ENCODE peak calls at places on chromosome 6, in five cellular contexts. P is left lung, G is gastrocnemius medialis, F is heart left ventricle, K is IMR-90. L is an unnamed sample.

GRCh38 chr6:149484733-149485700 is at the start of gene ZC3H12D:
- DNase-seq in P (peak), G (peak), F (peak), K (peak), L (no peak)

GRCh38 chr6:137115653-137116052 is 57.8 kb downstream of the IL22RA2 start:
- DNase-seq in P (no peak), G (no peak), F (no peak), K (no peak), L (no peak)

GRCh38 chr6:49982046-49982445 is 12.6 kb upstream of the DEFB113 start:
- DNase-seq in P (no peak), G (no peak), F (no peak), K (no peak), L (no peak)

GRCh38 chr6:105972440-105972839 is 113.7 kb upstream of the PRDM1 start:
- DNase-seq in P (no peak), G (no peak), F (no peak), K (no peak), L (no peak)

GRCh38 chr6:102799051-102799450 is 1405.5 kb downstream of the GRIK2 start:
- DNase-seq in P (no peak), G (no peak), F (no peak), K (no peak), L (no peak)

GRCh38 chr6:117130125-117130524 is 135.2 kb upstream of the VGLL2 start:
- DNase-seq in P (no peak), G (no peak), F (no peak), K (no peak), L (no peak)

GRCh38 chr6:166460473-166461437 is 78.0 kb upstream of the MPC1 start:
- DNase-seq in P (no peak), G (no peak), F (no peak), K (peak), L (peak)

GRCh38 chr6:85826997-85827396 is 184.3 kb upstream of the SYNCRIP start:
- DNase-seq in P (no peak), G (no peak), F (no peak), K (no peak), L (no peak)

GRCh38 chr6:106460481-106460880 is 100.0 kb downstream of the CRYBG1 start:
- DNase-seq in P (no peak), G (no peak), F (no peak), K (no peak), L (no peak)

GRCh38 chr6:30897882-30898281 is 10.1 kb upstream of the GTF2H4 start:
- DNase-seq in P (no peak), G (no peak), F (no peak), K (no peak), L (no peak)
- TF ChIP-seq CTCF in P (no peak), G (no peak), F (no peak), K (no peak), L (no peak)

GRCh38 chr6:169935348-169935718 is 183.9 kb downstream of the ERMARD start:
- DNase-seq in P (no peak), G (no peak), F (no peak), K (no peak), L (no peak)
- H3K27ac ChIP-seq in P (no peak), G (no peak), F (no peak), K (no peak), L (no peak)

DNA sequence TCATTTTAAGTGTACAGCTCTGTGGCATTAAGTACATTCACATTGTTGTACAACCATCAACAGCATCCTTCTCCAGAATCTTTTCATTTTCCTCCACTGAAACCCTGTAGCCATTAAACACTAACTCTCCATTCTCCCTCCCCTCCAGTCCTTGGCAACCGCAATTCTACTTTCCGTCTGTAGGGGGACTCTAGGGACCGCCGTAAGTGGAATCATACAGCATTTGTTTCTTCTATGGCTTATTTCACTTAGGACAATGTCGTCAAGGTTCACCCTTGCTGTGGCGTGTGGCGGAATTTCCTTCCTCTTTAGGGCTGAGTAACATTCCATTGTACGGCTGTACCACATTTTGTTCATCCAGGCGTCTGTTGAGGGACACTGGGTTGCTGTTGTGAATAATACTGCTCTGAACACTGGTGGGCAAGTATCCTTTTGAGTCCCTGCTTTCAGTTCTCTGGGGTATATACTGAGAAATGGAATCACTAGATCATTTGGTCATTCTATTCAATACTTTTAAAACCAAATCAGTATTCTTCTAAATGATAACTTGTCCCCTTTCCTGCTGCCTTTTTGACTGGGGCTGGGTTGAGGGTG is 50.7 kb downstream of the PPP1R3G start:
- DNase-seq in P (no peak), G (no peak), F (no peak), K (no peak), L (no peak)
- H3K4me3 ChIP-seq in P (no peak), G (no peak), F (no peak), K (no peak), L (no peak)

DNA sequence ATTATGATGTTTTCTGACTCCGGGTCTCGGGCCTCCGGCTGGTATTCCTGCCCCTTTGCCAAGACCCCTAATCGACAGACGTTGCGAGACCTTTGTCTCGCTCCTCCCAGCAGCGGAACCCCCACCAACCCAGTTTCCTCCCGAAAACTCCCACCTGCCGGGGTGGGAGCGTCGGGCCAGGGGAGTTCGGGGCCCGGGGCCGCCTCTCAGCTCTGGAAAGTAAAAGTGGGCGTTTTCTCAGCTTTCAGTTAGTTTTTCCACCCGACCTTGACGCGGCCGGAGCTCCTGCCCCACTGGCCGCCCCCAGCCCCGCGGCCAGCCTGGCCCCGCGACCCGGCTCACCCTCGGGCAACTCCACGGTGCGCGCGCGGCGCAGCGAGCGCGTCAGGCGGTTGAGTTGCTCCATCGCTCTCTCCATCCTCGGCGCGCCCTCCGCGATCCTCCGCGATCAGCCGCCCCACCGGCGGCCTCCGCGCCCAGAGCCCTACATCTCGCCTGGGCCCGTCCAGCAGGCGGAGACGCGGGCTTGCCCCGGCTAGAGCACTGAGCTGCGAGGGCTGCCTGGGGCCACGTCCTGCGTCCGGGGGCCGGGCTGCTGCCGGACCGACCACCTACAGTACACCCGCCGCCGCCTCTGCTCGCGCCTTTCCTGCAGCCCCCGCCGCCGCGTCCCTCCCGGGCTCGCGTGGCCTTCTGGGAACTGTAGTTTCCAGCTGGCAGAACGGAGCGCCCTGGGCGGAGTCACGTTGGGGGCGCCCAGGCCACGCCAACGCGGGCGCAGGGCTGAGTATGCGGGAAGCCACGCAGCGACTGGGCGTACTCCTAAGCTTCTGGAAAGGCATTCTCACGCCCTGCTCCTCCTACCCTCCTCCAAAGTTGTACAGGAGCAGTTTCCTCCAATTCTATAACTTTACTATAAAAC is at the start of gene HACE1:
- DNase-seq in P (peak), G (peak), F (peak), K (peak), L (peak)
- TF ChIP-seq CTCF in P (no peak), G (peak), F (peak), K (peak), L (peak)

GRCh38 chr6:43055966-43056365 is 2.3 kb upstream of the CUL7 start:
- DNase-seq in P (no peak), G (no peak), F (no peak), K (no peak), L (no peak)
- H3K27ac ChIP-seq in P (no peak), G (no peak), F (no peak), K (no peak), L (no peak)

DNA sequence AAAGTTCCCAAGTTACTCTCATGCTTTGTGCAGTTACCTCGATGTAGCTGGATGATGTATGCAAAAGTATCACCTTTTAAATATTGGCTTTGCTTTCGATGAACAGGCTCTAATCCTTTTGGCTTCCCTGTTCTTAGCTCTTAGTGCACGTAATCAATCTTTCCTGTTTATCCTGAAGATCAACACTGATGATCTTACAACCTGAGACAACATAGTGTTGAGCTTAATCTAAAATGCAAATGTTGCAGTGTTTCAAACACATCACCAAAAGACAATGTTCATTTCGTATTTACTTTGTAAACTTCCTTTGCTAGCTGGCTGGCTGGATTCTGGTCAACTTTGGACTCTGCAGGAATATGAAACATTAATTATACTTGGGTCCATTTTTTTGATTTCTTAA is 132.1 kb downstream of the THEMIS start:
- DNase-seq in P (no peak), G (no peak), F (no peak), K (no peak), L (no peak)
- H3K4me3 ChIP-seq in P (no peak), G (no peak), F (no peak), K (no peak), L (no peak)

GRCh38 chr6:35048631-35049083 is 92.5 kb downstream of the TCP11 start:
- DNase-seq in P (peak), G (peak), F (peak), K (peak), L (peak)
- TF ChIP-seq CTCF in P (no peak), G (no peak), F (peak), K (peak), L (peak)

GRCh38 chr6:87197547-87197946 is 42.2 kb downstream of the ZNF292 start:
- DNase-seq in P (no peak), G (no peak), F (no peak), K (no peak), L (no peak)
- H3K27ac ChIP-seq in P (no peak), G (no peak), F (no peak), K (no peak), L (no peak)

GRCh38 chr6:10662742-10663141 is 31.7 kb downstream of the C6orf52 start:
- DNase-seq in P (no peak), G (no peak), F (no peak), K (no peak), L (no peak)
- H3K4me3 ChIP-seq in P (no peak), G (no peak), F (no peak), K (no peak), L (no peak)